ENCODE peak calls at places on chromosomes 13 and 19, in six cellular contexts. W is HEK293T, M is HepG2, X is A549, K is K562, P is GM12878. Z is an unnamed sample.

GRCh38 chr19:42052241-42052863 is 17.7 kb downstream of the GRIK5 start:
- DNase-seq in K (no peak), X (no peak), M (no peak), P (no peak), W (no peak), Z (no peak)

GRCh38 chr13:35874704-35875103 is 256.5 kb downstream of the DCLK1 start:
- DNase-seq in X (no peak), P (no peak), K (no peak), M (no peak), W (no peak), Z (no peak)

GRCh38 chr19:52307275-52307674 is 10.3 kb downstream of the ZNF480 start:
- DNase-seq in K (peak), M (no peak), P (no peak), W (no peak), X (no peak), Z (peak)

GRCh38 chr19:41753936-41754529 is 1.3 kb upstream of the CEACAM6 start:
- DNase-seq in X (peak), P (no peak), M (peak), W (peak), K (peak), Z (peak)

GRCh38 chr13:113562085-113562749 is 22.3 kb upstream of the TFDP1 start:
- DNase-seq in M (peak), X (peak), P (no peak), K (peak), W (peak), Z (peak)

GRCh38 chr13:40402931-40403412 is 263.5 kb downstream of the FOXO1 start:
- DNase-seq in W (no peak), K (no peak), M (peak), P (no peak), X (peak), Z (peak)

GRCh38 chr13:29754486-29754806 is 96.0 kb downstream of the UBL3 start:
- DNase-seq in M (peak), X (no peak), K (peak), W (no peak), P (no peak), Z (peak)

GRCh38 chr13:110767476-110767875 is 54.0 kb downstream of the ING1 start:
- DNase-seq in M (no peak), W (no peak), K (no peak), P (no peak), X (no peak), Z (no peak)

GRCh38 chr13:110134801-110135200 is 172.2 kb downstream of the COL4A1 start:
- DNase-seq in P (no peak), X (no peak), M (no peak), W (no peak), K (no peak), Z (no peak)

GRCh38 chr19:27777726-27778125 is 1435.2 kb downstream of the UQCRFS1 start:
- DNase-seq in P (no peak), M (no peak), K (no peak), W (no peak), X (no peak), Z (no peak)

GRCh38 chr19:12092065-12092867 is 27.7 kb downstream of the ZNF844 start:
- DNase-seq in M (peak), P (peak), X (no peak), K (peak), W (no peak), Z (peak)

GRCh38 chr13:113187905-113188595 is 20.4 kb downstream of the PCID2 start:
- DNase-seq in P (no peak), K (no peak), X (no peak), M (no peak), W (no peak), Z (peak)

GRCh38 chr13:109870281-109871017 is 84.1 kb upstream of the IRS2 start:
- DNase-seq in M (no peak), X (no peak), W (no peak), K (no peak), P (no peak), Z (no peak)

GRCh38 chr13:111328803-111329410 is 8.5 kb downstream of the TEX29 start:
- DNase-seq in X (no peak), P (no peak), K (no peak), W (no peak), M (no peak), Z (no peak)

GRCh38 chr13:29520671-29521070 is 74.8 kb downstream of the SLC7A1 start:
- DNase-seq in W (no peak), P (no peak), M (no peak), K (no peak), X (no peak), Z (peak)

GRCh38 chr13:36549771-36550170 is 117.5 kb downstream of the CCNA1 start:
- DNase-seq in W (no peak), X (no peak), P (no peak), K (no peak), M (no peak), Z (no peak)

GRCh38 chr19:20423381-20424207 is 142.0 kb downstream of the ZNF737 start:
- DNase-seq in W (no peak), P (no peak), X (no peak), M (no peak), K (peak), Z (peak)

GRCh38 chr13:84037937-84038464 is 155.7 kb upstream of the SLITRK1 start:
- DNase-seq in M (no peak), X (no peak), K (no peak), P (no peak), W (no peak), Z (no peak)

GRCh38 chr19:29988351-29988750 is 46.3 kb downstream of the URI1 start:
- DNase-seq in P (no peak), M (peak), X (no peak), W (peak), K (peak), Z (no peak)

GRCh38 chr13:81017525-81018152 is 676.7 kb upstream of the SPRY2 start:
- DNase-seq in P (no peak), K (peak), M (peak), X (peak), W (peak), Z (peak)
- TF ChIP-seq BHLHE40 in P (no peak), K (no peak), M (no peak), X (no peak), W (no peak), Z (no peak)

GRCh38 chr19:46862504-46862835 is 1.7 kb downstream of the ARHGAP35 start:
- DNase-seq in X (no peak), M (no peak), K (no peak), P (no peak), W (no peak), Z (no peak)

GRCh38 chr19:46866407-46867132 is 5.8 kb downstream of the ARHGAP35 start:
- DNase-seq in W (no peak), P (no peak), M (peak), X (peak), K (no peak), Z (no peak)

GRCh38 chr19:46862974-46863632 is 2.3 kb downstream of the ARHGAP35 start:
- DNase-seq in P (no peak), M (no peak), X (no peak), K (peak), W (no peak), Z (no peak)

GRCh38 chr19:46861691-46862503 is 1.1 kb downstream of the ARHGAP35 start:
- DNase-seq in M (no peak), W (no peak), K (peak), X (no peak), P (no peak), Z (no peak)

GRCh38 chr19:46863818-46864629 is 3.2 kb downstream of the ARHGAP35 start:
- DNase-seq in P (no peak), W (no peak), X (no peak), K (no peak), M (peak), Z (peak)
- TF ChIP-seq BHLHE40 in P (no peak), W (no peak), X (no peak), K (no peak), M (no peak), Z (no peak)

GRCh38 chr13:90757127-90757680 is 590.3 kb upstream of the MIR17HG start:
- DNase-seq in M (no peak), K (no peak), P (no peak), X (no peak), W (no peak), Z (no peak)
- TF ChIP-seq BHLHE40 in M (no peak), K (no peak), P (no peak), X (no peak), W (no peak), Z (no peak)

DNA sequence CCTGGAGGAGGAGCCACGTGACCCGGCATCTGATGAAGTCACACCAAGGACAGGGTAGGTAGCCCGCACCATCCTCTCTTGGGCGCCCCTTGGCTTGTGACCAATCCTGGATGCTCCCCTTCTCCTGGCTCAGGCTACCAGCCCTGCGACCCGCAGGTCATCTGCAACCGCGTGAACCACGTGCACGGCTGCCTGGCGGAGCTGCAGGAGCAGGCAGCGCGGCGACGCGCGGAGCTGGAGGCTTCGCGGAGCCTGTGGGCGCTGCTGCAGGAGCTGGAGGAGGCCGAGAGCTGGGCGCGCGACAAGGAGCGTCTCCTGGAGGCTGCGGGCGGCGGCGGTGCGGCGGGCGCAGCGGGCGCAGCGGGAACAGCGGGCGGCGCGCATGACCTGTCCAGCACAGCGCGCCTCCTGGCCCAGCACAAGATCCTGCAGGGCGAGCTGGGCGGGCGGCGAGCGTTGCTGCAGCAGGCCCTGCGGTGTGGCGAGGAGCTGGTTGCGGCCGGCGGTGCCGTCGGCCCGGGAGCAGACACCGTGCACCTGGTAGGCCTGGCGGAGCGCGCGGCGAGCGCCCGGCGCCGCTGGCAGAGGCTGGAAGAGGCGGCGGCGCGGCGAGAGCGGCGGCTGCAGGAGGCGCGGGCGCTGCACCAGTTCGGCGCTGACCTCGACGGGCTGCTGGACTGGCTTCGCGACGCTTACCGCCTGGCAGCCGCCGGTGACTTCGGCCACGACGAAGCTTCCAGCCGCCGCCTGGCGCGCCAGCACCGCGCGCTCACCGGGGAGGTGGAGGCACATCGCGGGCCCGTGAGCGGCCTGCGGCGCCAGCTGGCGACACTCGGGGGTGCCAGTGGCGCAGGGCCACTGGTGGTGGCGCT is 45.9 kb downstream of the SPTBN4 start:
- DNase-seq in X (no peak), W (no peak), K (no peak), P (no peak), M (no peak), Z (peak)
- TF ChIP-seq BHLHE40 in X (no peak), W (no peak), K (no peak), P (no peak), M (no peak), Z (no peak)

GRCh38 chr19:14165986-14166385 is 29.6 kb upstream of the ASF1B start:
- DNase-seq in K (no peak), X (no peak), M (no peak), P (no peak), W (no peak), Z (no peak)
- TF ChIP-seq BHLHE40 in K (no peak), X (no peak), M (no peak), P (no peak), W (no peak), Z (no peak)

DNA sequence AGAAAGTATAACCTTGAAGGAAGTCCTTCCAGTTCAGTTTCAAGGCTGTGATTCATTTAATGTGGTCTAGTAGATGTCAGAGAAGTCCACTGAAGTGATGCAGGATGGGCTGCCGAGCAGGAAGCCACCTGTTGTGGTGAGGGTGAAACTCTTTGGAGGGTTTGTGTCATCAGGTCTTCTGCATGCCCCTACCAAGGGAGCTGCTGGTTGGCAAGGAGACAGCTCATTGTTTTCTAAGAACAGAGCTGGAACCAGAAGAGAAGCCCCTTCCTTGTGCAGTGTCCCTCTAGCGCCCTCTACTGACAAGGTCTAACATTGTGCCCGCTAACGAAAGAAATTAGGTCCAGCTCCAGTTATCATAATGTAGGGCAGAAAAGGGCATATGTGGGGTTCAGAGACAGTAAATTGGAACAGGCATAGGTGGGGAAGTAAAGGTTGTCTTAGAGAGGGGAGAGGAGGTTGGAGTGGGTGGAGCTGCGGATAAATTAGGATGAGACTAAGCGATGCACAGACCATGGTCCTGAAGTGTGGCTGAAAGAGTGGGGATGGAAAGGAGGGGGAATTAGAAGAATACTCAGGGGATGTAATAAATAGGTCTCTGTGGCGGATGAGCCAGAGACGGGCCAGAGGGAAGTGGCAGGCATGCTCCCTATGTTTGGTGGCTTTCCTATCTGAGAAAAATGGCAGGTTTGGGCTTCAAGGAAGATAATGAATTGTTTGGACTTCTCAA is 123.2 kb downstream of the OLFM4 start:
- DNase-seq in P (peak), X (peak), K (peak), M (peak), W (peak), Z (peak)
- TF ChIP-seq BHLHE40 in P (peak), X (no peak), K (no peak), M (no peak), W (no peak), Z (no peak)

Z was measured in IMR-90.